ENCODE peak calls at places on chromosomes 2 and 18, in ten cellular contexts. E, R, I, H, Q, J, V, K, W and B are unnamed samples. For H3K36me3, the result is how much of the 10 kb centered on the place peaks cover.

GRCh38 chr2:10303174-10303633 is 500 bp downstream of the HPCAL1 start:
- DNase-seq in H (peak), V (no peak), K (peak), R (no peak), J (peak), W (no peak), E (no peak), Q (peak), I (peak), B (peak)

GRCh38 chr2:208315081-208315788 is 49.2 kb downstream of the PIKFYVE start:
- DNase-seq in W (no peak), H (no peak), I (no peak), V (no peak), R (no peak), J (no peak), Q (no peak), K (peak), E (no peak), B (no peak)

GRCh38 chr2:192087398-192087958 is 107.3 kb downstream of the TMEFF2 start:
- DNase-seq in Q (no peak), I (no peak), W (no peak), H (no peak), V (no peak), K (no peak), J (no peak), E (no peak), R (no peak), B (no peak)

GRCh38 chr2:190186238-190186637 is 123.7 kb upstream of the MSTN start:
- DNase-seq in V (no peak), E (no peak), R (no peak), H (no peak), W (no peak), K (no peak), Q (no peak), I (no peak), J (no peak), B (no peak)

GRCh38 chr2:38723173-38723572 is 28.0 kb downstream of the SRSF7 start:
- DNase-seq in I (no peak), Q (no peak), W (no peak), E (no peak), K (peak), R (no peak), J (no peak), V (no peak), H (no peak), B (no peak)

GRCh38 chr2:10390369-10390801 is 57.7 kb downstream of the ODC1 start:
- DNase-seq in R (no peak), V (no peak), H (no peak), J (no peak), I (no peak), Q (no peak), W (no peak), K (no peak), E (no peak), B (no peak)

GRCh38 chr2:203586151-203586550 is 51.0 kb upstream of the RAPH1 start:
- DNase-seq in K (no peak), R (no peak), Q (no peak), H (no peak), E (no peak), W (no peak), J (no peak), I (no peak), V (no peak), B (no peak)

GRCh38 chr2:156399224-156399949 is 36.8 kb upstream of the GPD2 start:
- DNase-seq in W (no peak), J (peak), E (no peak), K (peak), Q (peak), H (peak), I (no peak), R (peak), V (no peak), B (peak)

GRCh38 chr2:181742908-181743722 is 62.8 kb upstream of the NEUROD1 start:
- DNase-seq in I (no peak), E (no peak), R (peak), V (no peak), K (peak), H (no peak), W (no peak), Q (no peak), J (no peak), B (no peak)

GRCh38 chr2:209771474-209772292 is at the start of gene UNC80:
- DNase-seq in W (peak), I (no peak), R (peak), E (no peak), Q (peak), H (peak), J (peak), V (no peak), K (no peak), B (peak)

GRCh38 chr18:427005-427404 is 73.5 kb downstream of the COLEC12 start:
- DNase-seq in K (peak), V (no peak), W (no peak), R (no peak), I (no peak), H (no peak), J (no peak), Q (no peak), E (no peak), B (no peak)

GRCh38 chr2:156323754-156324153 is 8.8 kb downstream of the NR4A2 start:
- DNase-seq in E (no peak), J (no peak), R (no peak), V (no peak), K (no peak), Q (no peak), W (no peak), H (no peak), I (no peak), B (no peak)

GRCh38 chr2:162013514-162014205 is 60.4 kb downstream of the DPP4 start:
- DNase-seq in J (no peak), E (no peak), I (no peak), R (no peak), H (no peak), K (no peak), V (no peak), Q (no peak), W (no peak), B (no peak)

GRCh38 chr18:24140697-24141096 is 1.8 kb downstream of the CABYR start:
- DNase-seq in J (no peak), E (no peak), V (no peak), Q (no peak), H (no peak), W (no peak), I (no peak), R (no peak), K (no peak), B (no peak)

GRCh38 chr2:101231253-101231652 is 21.4 kb upstream of the CNOT11 start:
- DNase-seq in W (no peak), J (no peak), V (no peak), Q (no peak), R (no peak), E (no peak), K (no peak), I (no peak), H (no peak), B (no peak)

GRCh38 chr2:38499921-38500634 is 102.7 kb downstream of the HNRNPLL start:
- DNase-seq in I (no peak), Q (peak), W (no peak), K (peak), R (peak), H (no peak), E (no peak), V (no peak), J (no peak), B (no peak)

GRCh38 chr18:6219116-6219717 is 195.5 kb downstream of the L3MBTL4 start:
- DNase-seq in R (peak), W (no peak), V (no peak), I (no peak), K (no peak), Q (peak), H (no peak), J (no peak), E (no peak), B (peak)

GRCh38 chr2:33681333-33681732 is 82.2 kb upstream of the FAM98A start:
- DNase-seq in Q (no peak), H (no peak), R (peak), V (no peak), J (no peak), I (no peak), E (no peak), K (no peak), W (no peak), B (no peak)

GRCh38 chr18:35500113-35500512 is 2.4 kb upstream of the INO80C start:
- DNase-seq in H (no peak), K (no peak), J (no peak), Q (peak), I (no peak), V (no peak), R (peak), E (no peak), W (no peak), B (no peak)

GRCh38 chr2:72988041-72988440 is 70.7 kb downstream of the EMX1 start:
- DNase-seq in H (peak), K (no peak), R (no peak), Q (peak), J (peak), I (no peak), V (no peak), W (no peak), E (no peak), B (no peak)

GRCh38 chr2:240530181-240530580 is 27.6 kb downstream of the ANKMY1 start:
- DNase-seq in R (no peak), W (no peak), K (no peak), E (no peak), I (peak), J (no peak), Q (no peak), V (no peak), H (no peak), B (no peak)

DNA sequence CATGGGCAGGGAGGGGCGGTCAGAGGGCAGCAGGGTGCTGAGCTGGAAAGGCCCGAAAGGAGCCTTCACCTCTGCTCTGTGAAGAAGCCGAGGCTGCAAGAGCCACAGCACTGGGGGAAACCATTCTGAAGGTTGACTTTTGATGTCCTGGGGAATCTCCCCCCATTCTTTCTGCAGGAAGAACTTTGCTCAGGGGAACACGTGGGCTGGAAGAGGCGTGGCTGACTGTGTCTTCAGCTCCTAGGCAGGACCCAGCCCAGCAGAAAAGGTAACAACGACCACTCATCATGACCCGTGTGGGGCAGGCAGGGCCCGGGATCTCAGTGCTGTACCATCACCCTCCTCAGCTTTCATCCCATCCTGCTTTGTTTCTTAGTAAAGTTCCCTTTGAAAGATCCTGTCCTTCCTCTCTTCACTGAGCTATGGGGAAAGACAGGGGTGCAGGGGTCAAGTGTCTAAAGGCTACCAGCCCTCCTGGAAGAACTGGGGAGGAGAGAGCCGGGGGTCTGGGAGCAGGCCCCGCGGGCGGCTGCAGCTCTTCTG is 312.7 kb downstream of the CELF4 start:
- DNase-seq in Q (peak), R (peak), J (no peak), I (no peak), W (no peak), E (no peak), K (no peak), H (no peak), V (no peak), B (no peak)
- H3K4me3 ChIP-seq in Q (peak), R (peak), J (no peak), I (peak), W (no peak), E (no peak), K (no peak), H (peak), V (no peak), B (no peak)

GRCh38 chr2:110664135-110664534 is 13.7 kb downstream of the BUB1 start:
- DNase-seq in I (no peak), K (no peak), Q (no peak), W (no peak), H (no peak), R (no peak), J (no peak), E (no peak), V (no peak), B (no peak)
- H3K36me3 ChIP-seq in I (under half), K (under half), Q (half or more), W (under half), H (under half), R (half or more), J (under half), E (under half), V (under half), B (under half)

DNA sequence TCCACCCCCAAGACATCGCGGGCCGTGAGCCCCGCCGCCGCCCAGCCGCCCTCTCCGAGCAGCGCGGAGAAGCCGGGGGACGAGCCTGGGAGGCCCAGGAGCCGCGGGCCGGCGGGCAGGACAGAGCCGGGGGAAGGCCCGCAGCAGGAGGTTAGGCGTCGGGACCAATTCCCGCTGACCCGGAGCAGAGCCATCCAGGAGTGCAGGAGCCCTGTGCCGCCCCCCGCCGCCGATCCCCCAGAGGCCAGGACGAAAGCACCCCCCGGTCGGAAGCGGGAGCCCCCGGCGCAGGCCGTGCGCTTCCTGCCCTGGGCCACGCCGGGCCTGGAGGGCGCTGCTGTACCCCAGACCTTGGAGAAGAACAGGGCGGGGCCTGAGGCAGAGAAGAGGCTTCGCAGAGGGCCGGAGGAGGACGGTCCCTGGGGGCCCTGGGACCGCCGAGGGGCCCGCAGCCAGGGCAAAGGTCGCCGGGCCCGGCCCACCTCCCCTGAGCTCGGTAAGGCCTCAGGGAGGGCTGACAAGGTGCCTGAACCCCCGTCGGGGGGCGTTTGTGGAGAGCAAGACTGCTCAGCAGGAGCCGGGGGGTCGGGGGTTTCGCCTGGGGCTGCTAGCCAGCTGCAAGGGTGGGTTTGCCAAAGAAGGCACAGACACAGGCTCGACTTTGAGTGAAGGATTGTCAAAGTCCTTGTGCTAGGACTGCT is 14.3 kb downstream of the SPEG start:
- DNase-seq in I (no peak), K (no peak), E (no peak), Q (peak), R (peak), J (no peak), H (no peak), V (no peak), W (no peak), B (no peak)
- H3K4me3 ChIP-seq in I (no peak), K (no peak), E (peak), Q (peak), R (peak), J (no peak), H (no peak), V (no peak), W (no peak), B (no peak)

GRCh38 chr2:171086352-171087290 is 74.1 kb downstream of the TLK1 start:
- DNase-seq in W (no peak), E (no peak), K (peak), V (no peak), J (no peak), I (peak), R (peak), H (no peak), Q (peak), B (no peak)

GRCh38 chr2:171083426-171083825 is 77.3 kb downstream of the TLK1 start:
- DNase-seq in Q (no peak), H (no peak), E (no peak), W (no peak), K (no peak), I (no peak), V (no peak), J (no peak), R (no peak), B (no peak)

GRCh38 chr2:171080607-171081006 is 80.1 kb downstream of the TLK1 start:
- DNase-seq in J (no peak), R (no peak), K (no peak), E (no peak), W (no peak), H (no peak), Q (no peak), I (no peak), V (no peak), B (no peak)

GRCh38 chr2:171084128-171084527 is 76.6 kb downstream of the TLK1 start:
- DNase-seq in V (no peak), Q (no peak), H (no peak), I (no peak), K (no peak), W (no peak), E (no peak), J (no peak), R (no peak), B (no peak)

GRCh38 chr2:171081649-171082111 is 79.0 kb downstream of the TLK1 start:
- DNase-seq in I (no peak), R (no peak), V (no peak), H (no peak), Q (no peak), E (no peak), J (no peak), W (no peak), K (no peak), B (no peak)
- H3K36me3 ChIP-seq in I (under half), R (under half), V (under half), H (under half), Q (under half), E (under half), J (under half), W (under half), K (under half), B (under half)

GRCh38 chr2:177673602-177674595 is 281.3 kb downstream of the AGPS start:
- DNase-seq in W (no peak), J (no peak), I (no peak), K (no peak), E (no peak), R (peak), H (no peak), Q (no peak), V (no peak), B (no peak)
- H3K4me3 ChIP-seq in W (no peak), J (no peak), I (no peak), K (no peak), E (no peak), R (no peak), H (no peak), Q (no peak), V (no peak), B (no peak)

GRCh38 chr18:50284226-50284885 is 3.0 kb upstream of the MBD1 start:
- DNase-seq in V (no peak), R (no peak), W (no peak), E (no peak), H (no peak), K (no peak), J (no peak), Q (no peak), I (no peak), B (no peak)
- H3K36me3 ChIP-seq in V (under half), R (under half), W (under half), E (under half), H (under half), K (under half), J (under half), Q (under half), I (under half), B (under half)